ENCODE peak calls at places on chromosomes 1 and 21, in seven cellular contexts. D is memory B cell; W is A549; Y is uterus; T is fibroblast of mammary gland; B is heart left ventricle; C is stimulated activated naive CD8-positive, alpha-beta T cell treated with anti-CD3 and anti-CD28 coated beads, Interleukin-15, Interleukin-2, amounts not matched to agents 100 U/mL and 50 U/mL, for 24 hours. Q is an unnamed sample.

GRCh38 chr21:28334407-28334806 is 658.3 kb downstream of the LTN1 start:
- DNase-seq in D (no peak), W (no peak), Y (no peak), T (peak), B (no peak), C (no peak), Q (no peak)

GRCh38 chr1:19654886-19655717 is 9.6 kb upstream of the HTR6 start:
- DNase-seq in D (no peak), W (no peak), Y (no peak), T (no peak), B (no peak), C (no peak), Q (no peak)

GRCh38 chr1:117630423-117630998 is 24.7 kb downstream of the TENT5C start:
- DNase-seq in D (no peak), W (no peak), Y (no peak), T (no peak), B (peak), C (no peak), Q (no peak)

GRCh38 chr1:91650764-91651163 is 150.1 kb downstream of the CDC7 start:
- DNase-seq in D (no peak), W (peak), Y (peak), T (peak), B (peak), C (no peak), Q (no peak)

GRCh38 chr1:178999061-178999460 is 26.6 kb upstream of the FAM20B start:
- DNase-seq in D (no peak), W (no peak), Y (no peak), T (no peak), B (no peak), C (no peak), Q (no peak)

GRCh38 chr1:63662056-63662836 is 69.0 kb downstream of the PGM1 start:
- DNase-seq in D (no peak), W (peak), Y (peak), T (peak), B (peak), C (no peak), Q (no peak)

GRCh38 chr21:29940993-29941392 is 1.2 kb upstream of the GRIK1 start:
- DNase-seq in D (no peak), W (no peak), Y (no peak), T (no peak), B (no peak), C (no peak), Q (no peak)

GRCh38 chr1:160326393-160326792 is 16.7 kb downstream of the COPA start:
- DNase-seq in D (no peak), W (no peak), Y (no peak), T (no peak), B (no peak), C (no peak), Q (no peak)

GRCh38 chr1:175116903-175117302 is 49.3 kb downstream of the TNN start:
- DNase-seq in D (no peak), W (no peak), Y (no peak), T (no peak), B (no peak), C (no peak), Q (no peak)

GRCh38 chr21:39373634-39374033 is 24.7 kb upstream of the HMGN1 start:
- DNase-seq in D (no peak), W (peak), Y (no peak), T (peak), B (no peak), C (no peak), Q (peak)

GRCh38 chr1:208047476-208047934 is 136.6 kb upstream of the CD34 start:
- DNase-seq in D (no peak), W (no peak), Y (peak), T (peak), B (peak), C (no peak), Q (no peak)

GRCh38 chr1:32889731-32890278 is 3.5 kb downstream of the HPCA start:
- DNase-seq in D (no peak), W (no peak), Y (no peak), T (no peak), B (no peak), C (no peak), Q (no peak)

GRCh38 chr1:39568208-39568607 is 8.4 kb downstream of the PABPC4 start:
- DNase-seq in D (no peak), W (no peak), Y (no peak), T (no peak), B (no peak), C (no peak), Q (no peak)

GRCh38 chr1:182185822-182186756 is 124.6 kb upstream of the ZNF648 start:
- DNase-seq in D (no peak), W (peak), Y (no peak), T (peak), B (no peak), C (no peak), Q (no peak)

GRCh38 chr21:15061747-15062146 is 3.1 kb downstream of the NRIP1 start:
- DNase-seq in D (no peak), W (no peak), Y (no peak), T (no peak), B (no peak), C (no peak), Q (peak)

GRCh38 chr1:174225499-174226204 is 66.3 kb downstream of the RABGAP1L start:
- DNase-seq in D (no peak), W (no peak), Y (no peak), T (no peak), B (no peak), C (no peak), Q (no peak)

GRCh38 chr21:37682908-37683307 is 233.3 kb downstream of the KCNJ6 start:
- DNase-seq in D (no peak), W (no peak), Y (no peak), T (peak), B (no peak), C (no peak), Q (no peak)

GRCh38 chr1:225603538-225604354 is 49.2 kb downstream of the ENAH start:
- DNase-seq in D (no peak), W (peak), Y (no peak), T (peak), B (no peak), C (no peak), Q (no peak)

GRCh38 chr1:54795841-54796468 is 5.2 kb downstream of the TTC22 start:
- DNase-seq in D (no peak), W (no peak), Y (no peak), T (no peak), B (no peak), C (no peak), Q (no peak)

GRCh38 chr21:33937931-33938339 is 22.3 kb upstream of the ATP5PO start:
- DNase-seq in D (no peak), W (no peak), Y (no peak), T (no peak), B (no peak), C (no peak), Q (peak)

GRCh38 chr1:215052656-215053055 is 29.9 kb upstream of the KCNK2 start:
- DNase-seq in D (no peak), W (no peak), Y (no peak), T (peak), B (no peak), C (no peak), Q (no peak)

GRCh38 chr1:36380003-36380631 is 5.6 kb downstream of the STK40 start:
- DNase-seq in D (no peak), W (no peak), Y (no peak), T (no peak), B (no peak), C (no peak), Q (no peak)

GRCh38 chr1:20590313-20590777 is 1.4 kb downstream of the CDA start:
- DNase-seq in D (no peak), W (peak), Y (peak), T (peak), B (no peak), C (no peak), Q (no peak)

GRCh38 chr21:42149656-42150457 is 69.1 kb upstream of the ABCG1 start:
- DNase-seq in D (no peak), W (no peak), Y (no peak), T (no peak), B (no peak), C (no peak), Q (no peak)

GRCh38 chr1:77757616-77758015 is 2.0 kb downstream of the USP33 start:
- DNase-seq in D (no peak), W (no peak), Y (no peak), T (peak), B (no peak), C (no peak), Q (no peak)

GRCh38 chr1:21956720-21957552 is 19.8 kb upstream of the HSPG2 start:
- DNase-seq in D (no peak), W (no peak), Y (peak), T (peak), B (peak), C (peak), Q (peak)

GRCh38 chr1:94628174-94628843 is 86.8 kb upstream of the F3 start:
- DNase-seq in D (no peak), W (no peak), Y (no peak), T (no peak), B (no peak), C (no peak), Q (no peak)

GRCh38 chr1:240122639-240123604 is 31.2 kb downstream of the FMN2 start:
- DNase-seq in D (no peak), W (no peak), Y (no peak), T (no peak), B (no peak), C (no peak), Q (no peak)

GRCh38 chr1:39970274-39970673 is 15.3 kb downstream of the MFSD2A start:
- DNase-seq in D (no peak), W (no peak), Y (no peak), T (no peak), B (no peak), C (no peak), Q (no peak)

GRCh38 chr1:222914861-222915632 is 100.2 kb downstream of the DISP1 start:
- DNase-seq in D (no peak), W (peak), Y (no peak), T (peak), B (no peak), C (no peak), Q (no peak)

GRCh38 chr1:182397653-182398388 is 2.6 kb downstream of the TEDDM1 start:
- DNase-seq in D (no peak), W (no peak), Y (no peak), T (peak), B (no peak), C (no peak), Q (no peak)

GRCh38 chr1:983736-984475 is 2.0 kb upstream of the PERM1 start:
- DNase-seq in D (peak), W (no peak), Y (peak), T (no peak), B (peak), C (peak), Q (no peak)

GRCh38 chr1:112461200-112461871 is 47.4 kb upstream of the WNT2B start:
- DNase-seq in D (no peak), W (no peak), Y (no peak), T (peak), B (no peak), C (no peak), Q (no peak)

GRCh38 chr1:191886977-191887376 is 271.3 kb upstream of the RGS18 start:
- DNase-seq in D (no peak), W (no peak), Y (no peak), T (no peak), B (no peak), C (no peak), Q (no peak)

Q was measured in KBM-7.